ENCODE peak calls at places on chromosomes 4 and X, in seven cellular contexts. Q, C, I, G, P, L and T are unnamed samples.
A peak's percentile ranks its signal among the peaks of the same experiment; 100 is the strongest.

GRCh38 chr4:8895295-8895694 is 23.7 kb upstream of the HMX1 start:
- DNase-seq in Q (no peak), C (no peak), I (no peak), G (no peak), P (no peak), L (no peak), T (no peak)

GRCh38 chr4:79651516-79651915 is 243.5 kb upstream of the GK2 start:
- DNase-seq in Q (no peak), C (peak; percentile 1), I (no peak), G (no peak), P (no peak), L (no peak), T (peak; percentile 46)

GRCh38 chr4:25860586-25861421 is 2.0 kb downstream of the SEL1L3 start:
- DNase-seq in Q (peak; percentile 72), C (no peak), I (no peak), G (no peak), P (no peak), L (no peak), T (no peak)

GRCh38 chrX:135345328-135345645 is 36.0 kb downstream of the ETDC start:
- DNase-seq in Q (peak; percentile 28), C (no peak), I (no peak), G (peak; percentile 30), P (no peak), L (no peak), T (no peak)

GRCh38 chr4:76545161-76545884 is 110.3 kb downstream of the SHROOM3 start:
- DNase-seq in Q (no peak), C (no peak), I (no peak), G (no peak), P (no peak), L (no peak), T (no peak)

GRCh38 chrX:131617182-131617581 is 73.3 kb downstream of the OR13H1 start:
- DNase-seq in Q (no peak), C (no peak), I (no peak), G (no peak), P (no peak), L (no peak), T (no peak)

GRCh38 chrX:69093960-69094935 is 71.0 kb downstream of the PJA1 start:
- DNase-seq in Q (peak; percentile 64), C (peak; percentile 36), I (peak; percentile 21), G (peak; percentile 68), P (no peak), L (peak; percentile 53), T (peak; percentile 59)

GRCh38 chr4:8468746-8469535 is 28.4 kb downstream of the TRMT44 start:
- DNase-seq in Q (peak; percentile 75), C (peak; percentile 16), I (peak; percentile 27), G (peak; percentile 89), P (peak; percentile 5), L (peak; percentile 92), T (peak; percentile 65)

GRCh38 chr4:10457255-10457801 is at the start of gene ZNF518B:
- DNase-seq in Q (peak; percentile 87), C (no peak), I (peak; percentile 29), G (peak; percentile 93), P (no peak), L (peak; percentile 85), T (peak; percentile 56)

DNA sequence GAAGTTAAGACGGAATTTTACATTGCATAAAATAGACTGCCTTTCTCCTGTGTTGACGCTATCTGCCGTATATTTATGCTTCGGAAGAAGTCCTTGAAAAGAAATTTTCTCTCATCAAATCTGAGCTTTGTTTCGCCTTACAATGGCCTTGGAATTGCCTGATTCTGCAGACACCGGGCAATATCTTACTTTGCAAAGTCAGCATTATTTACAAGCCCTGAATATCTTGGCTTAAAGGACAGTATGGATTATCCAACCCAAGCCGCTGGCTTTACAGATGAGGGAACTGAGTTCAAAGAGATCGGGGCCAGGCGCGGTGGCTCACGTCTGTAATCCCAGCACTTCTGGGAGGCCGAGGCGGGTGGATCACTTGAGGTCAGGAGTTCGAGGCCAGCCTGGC is 1.1 kb upstream of the MANBA start:
- DNase-seq in Q (no peak), C (no peak), I (no peak), G (no peak), P (no peak), L (no peak), T (no peak)
- H3K4me3 ChIP-seq in Q (no peak overlapping the region), C (peak overlapping the region; percentile 95), I (no peak overlapping the region), G (no peak overlapping the region), P (peak overlapping the region; percentile 98), L (peak overlapping the region; percentile 73), T (peak overlapping the region; percentile 83)

GRCh38 chr4:37719021-37719420 is 32.8 kb upstream of the RELL1 start:
- DNase-seq in Q (no peak), C (no peak), I (no peak), G (no peak), P (no peak), L (no peak), T (no peak)

GRCh38 chr4:37717575-37717974 is 31.4 kb upstream of the RELL1 start:
- DNase-seq in Q (no peak), C (no peak), I (no peak), G (no peak), P (no peak), L (no peak), T (no peak)

GRCh38 chr4:37725718-37726117 is 39.5 kb upstream of the RELL1 start:
- DNase-seq in Q (no peak), C (no peak), I (no peak), G (no peak), P (peak; percentile 20), L (no peak), T (no peak)

GRCh38 chr4:37723067-37723466 is 36.9 kb upstream of the RELL1 start:
- DNase-seq in Q (no peak), C (no peak), I (no peak), G (no peak), P (no peak), L (no peak), T (no peak)

GRCh38 chr4:37722000-37722638 is 35.9 kb upstream of the RELL1 start:
- DNase-seq in Q (no peak), C (no peak), I (no peak), G (no peak), P (no peak), L (no peak), T (no peak)
- TF ChIP-seq YY1 in Q (no peak), C (no peak), I (no peak), G (no peak), P (no peak), L (no peak), T (no peak)

GRCh38 chr4:6601661-6602250 is 26.8 kb downstream of the MAN2B2 start:
- DNase-seq in Q (no peak), C (peak; percentile 47), I (no peak), G (no peak), P (no peak), L (no peak), T (no peak)
- H3K9ac ChIP-seq in Q (no peak overlapping the region), C (peak overlapping the region; percentile 36), I (no peak overlapping the region), G (no peak overlapping the region), P (no peak overlapping the region), L (no peak overlapping the region), T (no peak overlapping the region)

GRCh38 chr4:140286503-140286902 is 86.9 kb upstream of the SCOC start:
- DNase-seq in Q (no peak), C (no peak), I (no peak), G (peak; percentile 66), P (no peak), L (no peak), T (no peak)
- H3K4me3 ChIP-seq in Q (no peak overlapping the region), C (no peak overlapping the region), I (no peak overlapping the region), G (no peak overlapping the region), P (no peak overlapping the region), L (no peak overlapping the region), T (no peak overlapping the region)

GRCh38 chrX:153597351-153597750 is 1.6 kb downstream of the CCNQ start:
- DNase-seq in Q (peak; percentile 25), C (no peak), I (no peak), G (no peak), P (no peak), L (no peak), T (no peak)

GRCh38 chrX:153593811-153594500 is 5.0 kb downstream of the CCNQ start:
- DNase-seq in Q (no peak), C (no peak), I (no peak), G (no peak), P (no peak), L (no peak), T (no peak)

GRCh38 chrX:153592966-153593688 is 5.8 kb downstream of the CCNQ start:
- DNase-seq in Q (no peak), C (no peak), I (no peak), G (peak; percentile 83), P (no peak), L (no peak), T (no peak)

GRCh38 chrX:153595859-153596857 is 2.8 kb downstream of the CCNQ start:
- DNase-seq in Q (no peak), C (no peak), I (no peak), G (no peak), P (no peak), L (no peak), T (no peak)

DNA sequence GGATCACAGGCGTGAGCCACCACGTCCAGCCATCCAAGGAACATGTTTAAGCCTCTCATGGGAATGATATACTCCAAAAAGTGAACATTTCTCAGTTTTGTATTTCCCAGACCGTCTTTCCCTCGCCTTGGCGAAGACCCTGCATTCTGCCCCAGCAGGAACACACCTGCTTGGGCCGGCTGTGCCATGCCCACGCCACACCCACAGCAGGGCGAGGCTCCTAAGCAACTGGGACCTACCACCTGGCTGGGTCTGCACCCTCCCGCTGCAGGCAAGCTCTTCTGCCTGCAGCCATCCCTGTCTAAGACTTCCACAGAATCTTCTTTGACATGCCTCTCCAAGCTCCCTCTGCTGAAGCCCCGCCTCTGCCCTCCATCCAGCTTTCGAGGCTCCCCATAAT is 3.6 kb downstream of the CCNQ start:
- DNase-seq in Q (no peak), C (no peak), I (no peak), G (no peak), P (no peak), L (no peak), T (no peak)
- TF ChIP-seq YY1 in Q (no peak), C (no peak), I (no peak), G (no peak), P (no peak), L (no peak), T (no peak)

DNA sequence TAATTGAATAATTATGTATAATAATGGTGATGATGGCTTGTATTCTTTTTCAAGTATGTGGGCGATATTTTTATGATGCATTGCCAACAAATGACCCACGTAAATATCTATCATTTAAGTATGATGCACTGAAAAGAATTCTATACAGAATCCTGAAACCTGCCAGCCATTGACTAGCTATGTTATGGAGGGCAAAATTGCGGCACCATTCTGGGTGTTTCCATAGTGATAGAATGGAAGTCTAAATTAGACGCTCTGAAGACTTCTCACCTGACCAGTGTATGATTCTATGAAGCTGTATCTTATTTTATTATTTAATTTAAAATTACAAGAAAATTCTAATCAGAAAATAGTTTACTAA is 673 bp upstream of the CENPC start:
- DNase-seq in Q (no peak), C (no peak), I (no peak), G (peak; percentile 11), P (no peak), L (no peak), T (no peak)
- H3K9ac ChIP-seq in Q (no peak overlapping the region), C (peak overlapping the region; percentile 52), I (peak overlapping the region; percentile 52), G (peak overlapping the region; percentile 79), P (peak overlapping the region; percentile 61), L (no peak overlapping the region), T (no peak overlapping the region)

GRCh38 chr4:110620352-110621327 is 2.2 kb downstream of the PITX2 start:
- DNase-seq in Q (peak; percentile 12), C (no peak), I (no peak), G (peak; percentile 66), P (no peak), L (peak; percentile 85), T (no peak)
- H3K4me3 ChIP-seq in Q (no peak overlapping the region), C (no peak overlapping the region), I (no peak overlapping the region), G (no peak overlapping the region), P (no peak overlapping the region), L (peak overlapping the region; percentile 14), T (peak overlapping the region; percentile 25)